ENCODE peak calls at places on chromosomes 12 and 14, in nine cellular contexts. T, B, D, P, S, H, A, O and V are unnamed samples.
A peak's percentile ranks its signal among the peaks of the same experiment; 100 is the strongest.

GRCh38 chr14:34981743-34982420 is 910 bp upstream of the SRP54 start:
- DNase-seq in T (no peak), B (peak; percentile 34), D (peak; percentile 59), P (peak; percentile 18), S (no peak), H (no peak), A (peak; percentile 7), O (peak; percentile 32), V (no peak)

GRCh38 chr12:94704452-94704871 is 54.1 kb upstream of the TMCC3 start:
- DNase-seq in T (no peak), B (peak; percentile 11), D (no peak), P (no peak), S (no peak), H (no peak), A (no peak), O (peak; percentile 14), V (no peak)

GRCh38 chr14:20820063-20820904 is 17.6 kb upstream of the RNASE1 start:
- DNase-seq in T (no peak), B (no peak), D (no peak), P (no peak), S (no peak), H (no peak), A (no peak), O (no peak), V (no peak)

GRCh38 chr12:50066402-50066801 is 9.0 kb downstream of the ASIC1 start:
- DNase-seq in T (no peak), B (peak; percentile 44), D (no peak), P (no peak), S (no peak), H (no peak), A (no peak), O (no peak), V (no peak)

GRCh38 chr12:125280482-125281377 is 215.5 kb downstream of the AACS start:
- DNase-seq in T (no peak), B (no peak), D (no peak), P (no peak), S (no peak), H (no peak), A (no peak), O (no peak), V (no peak)

GRCh38 chr14:94481468-94482131 is 5.6 kb upstream of the SERPINA9 start:
- DNase-seq in T (no peak), B (no peak), D (no peak), P (no peak), S (no peak), H (no peak), A (no peak), O (no peak), V (no peak)

GRCh38 chr12:106739318-106739717 is 35.2 kb upstream of the RIC8B start:
- DNase-seq in T (no peak), B (no peak), D (no peak), P (no peak), S (no peak), H (no peak), A (no peak), O (no peak), V (no peak)

GRCh38 chr14:103129301-103130016 is 6.2 kb downstream of the TNFAIP2 start:
- DNase-seq in T (no peak), B (no peak), D (no peak), P (no peak), S (no peak), H (no peak), A (no peak), O (no peak), V (no peak)

GRCh38 chr12:27711312-27711682 is 665 bp downstream of the MRPS35 start:
- DNase-seq in T (no peak), B (peak; percentile 5), D (no peak), P (no peak), S (no peak), H (no peak), A (no peak), O (no peak), V (no peak)

GRCh38 chr12:103742349-103742784 is 98.7 kb downstream of the NT5DC3 start:
- DNase-seq in T (no peak), B (peak; percentile 28), D (peak; percentile 24), P (no peak), S (no peak), H (no peak), A (no peak), O (no peak), V (no peak)

GRCh38 chr12:45166056-45166455 is 49.8 kb upstream of the ANO6 start:
- DNase-seq in T (no peak), B (no peak), D (no peak), P (no peak), S (no peak), H (no peak), A (no peak), O (no peak), V (no peak)

GRCh38 chr14:64444984-64445845 is 20.1 kb upstream of the AKAP5 start:
- DNase-seq in T (no peak), B (no peak), D (peak; percentile 78), P (no peak), S (no peak), H (no peak), A (no peak), O (no peak), V (no peak)

GRCh38 chr12:57756406-57757341 is 1.8 kb downstream of the MARCHF9 start:
- DNase-seq in T (peak; percentile 82), B (peak; percentile 66), D (no peak), P (peak; percentile 61), S (peak; percentile 47), H (peak; percentile 82), A (no peak), O (peak; percentile 54), V (peak; percentile 56)

GRCh38 chr12:118884226-118884625 is 97.1 kb upstream of the SRRM4 start:
- DNase-seq in T (no peak), B (no peak), D (no peak), P (no peak), S (no peak), H (no peak), A (no peak), O (no peak), V (no peak)

GRCh38 chr12:113425960-113426453 is 3.8 kb downstream of the SDSL start:
- DNase-seq in T (no peak), B (no peak), D (no peak), P (no peak), S (no peak), H (no peak), A (no peak), O (no peak), V (no peak)

GRCh38 chr14:40944521-40944920 is 662.2 kb upstream of the LRFN5 start:
- DNase-seq in T (no peak), B (no peak), D (no peak), P (no peak), S (no peak), H (no peak), A (no peak), O (no peak), V (no peak)

GRCh38 chr14:67957925-67958324 is 138.3 kb downstream of the RAD51B start:
- DNase-seq in T (no peak), B (no peak), D (no peak), P (no peak), S (no peak), H (no peak), A (no peak), O (no peak), V (no peak)

GRCh38 chr12:62865860-62866407 is 69.0 kb downstream of the PPM1H start:
- DNase-seq in T (no peak), B (no peak), D (no peak), P (no peak), S (no peak), H (no peak), A (no peak), O (no peak), V (no peak)

GRCh38 chr12:67338426-67338825 is 69.3 kb downstream of the CAND1 start:
- DNase-seq in T (no peak), B (no peak), D (no peak), P (no peak), S (no peak), H (no peak), A (no peak), O (no peak), V (no peak)

GRCh38 chr12:131454418-131455217 is 256.3 kb upstream of the SFSWAP start:
- DNase-seq in T (peak; percentile 48), B (peak; percentile 84), D (peak; percentile 75), P (no peak), S (peak; percentile 37), H (peak; percentile 74), A (peak; percentile 13), O (no peak), V (no peak)

GRCh38 chr12:45732936-45733335 is 3.4 kb downstream of the ARID2 start:
- DNase-seq in T (no peak), B (no peak), D (no peak), P (no peak), S (no peak), H (no peak), A (no peak), O (no peak), V (no peak)

GRCh38 chr12:95277139-95277538 is 59.5 kb downstream of the VEZT start:
- DNase-seq in T (no peak), B (no peak), D (peak; percentile 39), P (no peak), S (no peak), H (no peak), A (no peak), O (no peak), V (no peak)

DNA sequence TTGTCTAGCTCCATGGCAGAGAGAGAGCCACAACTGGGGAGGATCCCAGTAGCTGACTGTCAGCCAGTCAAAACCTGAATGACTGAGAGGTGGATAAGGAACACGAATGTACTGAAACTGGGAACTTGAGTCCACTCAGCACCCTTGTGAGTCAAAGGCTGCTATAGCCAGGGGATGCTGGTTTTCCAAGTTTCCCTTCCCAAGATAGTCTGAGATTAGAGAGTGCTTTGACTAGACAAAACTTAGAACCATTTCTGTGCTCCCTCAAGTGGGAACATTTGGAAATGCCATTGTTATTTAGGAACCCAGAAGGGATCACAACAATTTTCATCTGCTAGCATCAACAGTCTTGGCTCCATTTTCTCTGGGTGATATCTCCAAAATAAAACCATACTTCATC is 4.0 kb downstream of the PRKAG1 start:
- DNase-seq in T (no peak), B (no peak), D (no peak), P (no peak), S (no peak), H (no peak), A (no peak), O (no peak), V (no peak)
- TF ChIP-seq CTCF in T (no peak), B (no peak), D (peak; percentile 46), P (no peak), S (no peak), H (no peak), A (peak; percentile 51), O (no peak), V (no peak)

GRCh38 chr14:89000007-89000942 is 175.8 kb downstream of the TTC8 start:
- DNase-seq in T (no peak), B (peak; percentile 41), D (peak; percentile 46), P (no peak), S (peak; percentile 14), H (peak; percentile 76), A (no peak), O (peak; percentile 16), V (no peak)
- TF ChIP-seq CTCF in T (no peak), B (no peak), D (no peak), P (no peak), S (no peak), H (no peak), A (no peak), O (no peak), V (no peak)

GRCh38 chr14:100623557-100623956 is 36.3 kb upstream of the BEGAIN start:
- DNase-seq in T (no peak), B (no peak), D (no peak), P (no peak), S (no peak), H (no peak), A (no peak), O (no peak), V (no peak)
- TF ChIP-seq CTCF in T (no peak), B (no peak), D (no peak), P (no peak), S (no peak), H (no peak), A (no peak), O (no peak), V (no peak)

GRCh38 chr12:12725086-12725955 is 8.2 kb downstream of the CDKN1B start:
- DNase-seq in T (peak; percentile 91), B (peak; percentile 90), D (peak; percentile 98), P (peak; percentile 81), S (peak; percentile 90), H (peak; percentile 95), A (peak; percentile 92), O (peak; percentile 92), V (peak; percentile 81)
- TF ChIP-seq CTCF in T (no peak), B (no peak), D (no peak), P (no peak), S (no peak), H (peak; percentile 21), A (no peak), O (peak; percentile 31), V (no peak)